ENCODE peak calls at places on chromosomes 5 and 9, in eight cellular contexts. W is A549, K is transverse colon, P is spleen, F is dorsolateral prefrontal cortex, U is hepatocyte, I is AG10803, C is brain microvascular endothelial cell. Q is an unnamed sample.

GRCh38 chr9:133421615-133422542 is at the start of gene ADAMTS13:
- DNase-seq in P (no peak), K (no peak), W (peak), U (no peak), C (no peak), F (no peak), I (no peak), Q (no peak)

GRCh38 chr9:12723409-12724028 is 30.3 kb downstream of the TYRP1 start:
- DNase-seq in F (no peak), K (no peak), C (no peak), W (no peak), I (peak), P (no peak), U (no peak), Q (no peak)

GRCh38 chr9:74777136-74777879 is 110.4 kb downstream of the TRPM6 start:
- DNase-seq in W (peak), C (peak), U (peak), F (peak), K (peak), I (peak), P (peak), Q (no peak)

GRCh38 chr9:3824589-3824988 is 298.8 kb upstream of the RFX3 start:
- DNase-seq in I (peak), K (no peak), U (no peak), F (no peak), W (no peak), C (no peak), P (no peak), Q (no peak)

GRCh38 chr9:135480942-135481315 is 1.3 kb downstream of the PPP1R26 start:
- DNase-seq in P (no peak), U (no peak), C (no peak), K (no peak), I (no peak), W (no peak), F (no peak), Q (no peak)

GRCh38 chr9:37336150-37336549 is 86.3 kb upstream of the GRHPR start:
- DNase-seq in C (no peak), I (no peak), W (no peak), U (no peak), P (no peak), K (no peak), F (no peak), Q (no peak)

GRCh38 chr9:136947955-136948510 is 3.0 kb downstream of the C8G start:
- DNase-seq in P (peak), W (peak), F (no peak), C (no peak), I (peak), K (peak), U (peak), Q (peak)

GRCh38 chr5:107337281-107337680 is 333.5 kb downstream of the EFNA5 start:
- DNase-seq in P (no peak), C (no peak), U (peak), F (no peak), K (peak), W (no peak), I (no peak), Q (no peak)

GRCh38 chr5:124504081-124504916 is 242.1 kb downstream of the ZNF608 start:
- DNase-seq in U (no peak), P (no peak), F (no peak), I (no peak), W (no peak), C (peak), K (no peak), Q (no peak)

GRCh38 chr5:6943749-6944148 is 230.5 kb downstream of the TENT4A start:
- DNase-seq in U (no peak), I (no peak), P (no peak), C (no peak), K (no peak), W (no peak), F (no peak), Q (no peak)

GRCh38 chr9:18861599-18862546 is 171.1 kb downstream of the SAXO1 start:
- DNase-seq in U (peak), W (no peak), P (no peak), C (peak), F (no peak), K (no peak), I (peak), Q (no peak)

GRCh38 chr9:112145886-112146285 is 29.2 kb downstream of the SUSD1 start:
- DNase-seq in C (peak), W (no peak), F (no peak), I (no peak), U (peak), K (no peak), P (no peak), Q (no peak)

GRCh38 chr5:111237470-111237869 is 13.3 kb downstream of the CAMK4 start:
- DNase-seq in U (no peak), W (no peak), I (no peak), F (no peak), C (no peak), P (no peak), K (no peak), Q (no peak)

GRCh38 chr9:89367281-89367680 is 49.0 kb downstream of the SECISBP2 start:
- DNase-seq in U (no peak), W (no peak), K (no peak), F (no peak), I (no peak), P (no peak), C (no peak), Q (no peak)

GRCh38 chr5:10591159-10591558 is 27.3 kb downstream of the ANKRD33B start:
- DNase-seq in U (no peak), C (no peak), W (no peak), F (no peak), P (no peak), I (no peak), K (no peak), Q (no peak)

GRCh38 chr9:137176302-137177182 is 4.7 kb upstream of the TMEM210 start:
- DNase-seq in W (peak), F (no peak), K (peak), U (peak), I (no peak), C (peak), P (no peak), Q (no peak)

GRCh38 chr9:35107337-35108290 is 4.7 kb upstream of the STOML2 start:
- DNase-seq in W (no peak), U (no peak), I (no peak), P (no peak), F (no peak), K (no peak), C (no peak), Q (no peak)

GRCh38 chr9:21027295-21027694 is 4.1 kb downstream of the HACD4 start:
- DNase-seq in C (peak), W (no peak), P (no peak), F (no peak), U (no peak), I (peak), K (no peak), Q (no peak)

GRCh38 chr9:108851138-108851537 is 4.6 kb downstream of the ACTL7B start:
- DNase-seq in W (no peak), I (no peak), U (no peak), K (no peak), P (no peak), F (no peak), C (no peak), Q (no peak)

GRCh38 chr9:108854094-108854493 is 1.7 kb downstream of the ACTL7B start:
- DNase-seq in P (no peak), K (no peak), F (no peak), W (no peak), C (no peak), I (no peak), U (no peak), Q (no peak)

GRCh38 chr9:108852089-108852488 is 3.7 kb downstream of the ACTL7B start:
- DNase-seq in C (no peak), U (no peak), F (no peak), P (no peak), K (no peak), W (no peak), I (no peak), Q (no peak)

GRCh38 chr9:108854641-108855528 is 901 bp downstream of the ACTL7B start:
- DNase-seq in P (no peak), U (no peak), K (no peak), W (no peak), I (no peak), F (no peak), C (no peak), Q (no peak)

DNA sequence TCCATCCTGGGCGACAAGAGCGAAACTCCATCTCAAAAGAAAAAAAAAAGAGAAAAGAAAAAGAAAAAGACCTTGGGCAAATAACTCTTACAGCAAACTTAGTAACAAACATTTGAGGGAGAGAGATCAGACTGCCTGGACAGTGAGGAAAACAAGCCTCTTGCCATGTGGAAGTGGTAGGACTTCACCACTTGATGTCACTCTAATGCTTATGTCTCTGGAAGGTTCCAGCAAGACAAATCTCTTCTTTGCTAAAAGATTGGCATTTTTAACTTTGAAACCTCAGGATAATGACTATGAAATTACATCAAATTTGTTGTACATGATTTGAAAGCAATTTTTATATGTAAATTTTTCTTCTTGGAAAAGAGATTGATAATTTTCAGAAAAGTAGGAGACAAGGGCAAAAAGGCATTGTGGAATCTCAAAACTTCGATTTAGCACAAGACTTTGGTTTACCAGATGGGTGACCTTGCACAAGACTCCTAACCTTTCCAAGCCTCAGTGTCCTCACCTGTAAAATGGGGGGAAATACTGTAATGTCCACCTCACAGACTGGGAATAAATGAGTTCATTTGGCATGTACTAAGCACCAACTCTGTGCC is 5.4 kb downstream of the ACTL7B start:
- DNase-seq in F (no peak), W (no peak), K (no peak), U (peak), P (no peak), I (peak), C (no peak), Q (no peak)
- TF ChIP-seq CTCF in F (peak), W (peak), K (no peak), U (peak), P (no peak), I (peak), C (peak), Q (peak)

DNA sequence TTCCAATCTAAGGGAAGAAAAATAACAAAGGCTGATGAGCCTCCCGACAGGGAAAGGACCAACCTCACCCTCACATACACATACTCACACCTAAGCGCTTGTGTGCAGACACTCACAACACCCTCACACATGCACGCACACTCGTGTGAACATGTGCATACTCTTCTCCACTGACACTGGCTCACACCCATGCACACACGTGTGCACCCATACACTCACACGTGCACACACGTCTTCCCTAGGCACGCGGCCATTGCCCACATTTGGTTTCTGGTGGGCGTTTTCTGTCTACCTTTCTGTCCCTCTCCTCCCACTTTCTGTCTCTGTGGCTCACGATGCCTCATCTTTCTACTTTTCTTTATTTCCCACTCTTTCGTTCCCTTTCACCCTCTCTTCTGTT is 169.7 kb upstream of the MVB12B start:
- DNase-seq in I (no peak), U (no peak), P (peak), K (no peak), F (no peak), W (no peak), C (no peak), Q (no peak)
- H3K4me3 ChIP-seq in I (no peak), U (no peak), P (no peak), K (no peak), F (no peak), W (no peak), C (no peak), Q (no peak)

GRCh38 chr9:127977877-127978647 is 2.7 kb downstream of the EEIG1 start:
- DNase-seq in F (no peak), I (peak), C (peak), U (no peak), P (no peak), W (peak), K (peak), Q (peak)
- TF ChIP-seq CTCF in F (no peak), I (peak), C (peak), U (no peak), P (no peak), W (no peak), K (no peak), Q (peak)

GRCh38 chr5:176621661-176622079 is 8.7 kb downstream of the SNCB start:
- DNase-seq in C (peak), P (no peak), F (peak), W (no peak), K (no peak), I (no peak), U (no peak), Q (no peak)
- H3K4me3 ChIP-seq in C (no peak), P (no peak), F (no peak), W (no peak), K (no peak), I (no peak), U (no peak), Q (no peak)

GRCh38 chr5:57816108-57816507 is 333.5 kb upstream of the ACTBL2 start:
- DNase-seq in W (peak), K (no peak), C (peak), I (peak), U (no peak), F (no peak), P (no peak), Q (peak)
- TF ChIP-seq CTCF in W (no peak), K (no peak), C (no peak), I (no peak), U (no peak), F (no peak), P (no peak), Q (no peak)

Q was measured in AG09309.